ENCODE peak calls at places on chromosomes 2 and 18, in four cellular contexts. U, X, V and T are unnamed samples.
A peak's percentile ranks its signal among the peaks of the same experiment; 100 is the strongest.

GRCh38 chr2:159035790-159036411 is 67.5 kb downstream of the TANC1 start:
- DNase-seq in U (peak; percentile 61), X (peak; percentile 68), V (no peak), T (peak; percentile 32)

GRCh38 chr2:189421644-189422043 is 19.6 kb upstream of the WDR75 start:
- DNase-seq in U (peak; percentile 85), X (peak; percentile 84), V (no peak), T (no peak)

GRCh38 chr2:121294881-121295840 is 10.2 kb upstream of the TFCP2L1 start:
- DNase-seq in U (no peak), X (no peak), V (no peak), T (no peak)

GRCh38 chr2:23037596-23037995 is 347.4 kb upstream of the KLHL29 start:
- DNase-seq in U (no peak), X (no peak), V (no peak), T (no peak)

GRCh38 chr2:179191110-179191509 is 73.5 kb downstream of the SESTD1 start:
- DNase-seq in U (no peak), X (no peak), V (no peak), T (no peak)

GRCh38 chr2:229275506-229275905 is 4.4 kb upstream of the PID1 start:
- DNase-seq in U (no peak), X (no peak), V (no peak), T (no peak)

GRCh38 chr2:121530210-121530562 is 494 bp upstream of the RNU4ATAC start:
- DNase-seq in U (peak; percentile 81), X (peak; percentile 84), V (no peak), T (peak; percentile 66)

GRCh38 chr18:46632401-46633089 is 24.5 kb downstream of the LOXHD1 start:
- DNase-seq in U (peak; percentile 89), X (no peak), V (no peak), T (no peak)

GRCh38 chr2:203787954-203788353 is 79.6 kb upstream of the CTLA4 start:
- DNase-seq in U (no peak), X (no peak), V (no peak), T (no peak)

GRCh38 chr2:240964221-240964853 is 34.1 kb upstream of the SNED1 start:
- DNase-seq in U (no peak), X (no peak), V (no peak), T (peak; percentile 17)

GRCh38 chr2:188870289-188870688 is 103.9 kb upstream of the COL3A1 start:
- DNase-seq in U (peak; percentile 59), X (peak; percentile 80), V (no peak), T (no peak)